ENCODE peak calls at places on chromosomes 6 and 20, in five cellular contexts. One of them, this sample, is unnamed.

GRCh38 chr6:135568366-135568765 is 70.8 kb upstream of the AHI1 start:
- DNase-seq in pancreas: peak; percentile 23
- DNase-seq in upper lobe of right lung: no peak
- DNase-seq in dorsolateral prefrontal cortex: no peak
- DNase-seq in psoas muscle: no peak
- DNase-seq in this sample: no peak

GRCh38 chr6:137494967-137495595 is 887 bp upstream of the OLIG3 start:
- DNase-seq in upper lobe of right lung: no peak
- DNase-seq in pancreas: no peak
- DNase-seq in dorsolateral prefrontal cortex: no peak
- DNase-seq in psoas muscle: no peak
- DNase-seq in this sample: no peak

GRCh38 chr6:142756215-142756630 is 188.8 kb downstream of the HIVEP2 start:
- DNase-seq in upper lobe of right lung: no peak
- DNase-seq in dorsolateral prefrontal cortex: no peak
- DNase-seq in pancreas: no peak
- DNase-seq in psoas muscle: no peak
- DNase-seq in this sample: no peak

GRCh38 chr6:167730441-167730840 is 96.3 kb upstream of the AFDN start:
- DNase-seq in pancreas: no peak
- DNase-seq in dorsolateral prefrontal cortex: no peak
- DNase-seq in upper lobe of right lung: no peak
- DNase-seq in psoas muscle: no peak
- DNase-seq in this sample: no peak

GRCh38 chr20:48827880-48828733 is at the start of gene PREX1:
- DNase-seq in psoas muscle: peak; percentile 86
- DNase-seq in pancreas: peak; percentile 51
- DNase-seq in upper lobe of right lung: peak; percentile 89
- DNase-seq in dorsolateral prefrontal cortex: peak; percentile 81
- DNase-seq in this sample: peak; percentile 86

GRCh38 chr20:57002066-57002570 is 264.3 kb downstream of the BMP7 start:
- DNase-seq in pancreas: no peak
- DNase-seq in dorsolateral prefrontal cortex: no peak
- DNase-seq in upper lobe of right lung: no peak
- DNase-seq in psoas muscle: no peak
- DNase-seq in this sample: no peak

GRCh38 chr6:117956386-117956785 is 49.3 kb downstream of the SLC35F1 start:
- DNase-seq in upper lobe of right lung: no peak
- DNase-seq in pancreas: no peak
- DNase-seq in dorsolateral prefrontal cortex: peak; percentile 14
- DNase-seq in psoas muscle: no peak
- DNase-seq in this sample: peak; percentile 61

GRCh38 chr6:56955171-56956155 is 556 bp downstream of the BEND6 start:
- DNase-seq in pancreas: peak; percentile 75
- DNase-seq in psoas muscle: peak; percentile 90
- DNase-seq in upper lobe of right lung: peak; percentile 89
- DNase-seq in dorsolateral prefrontal cortex: peak; percentile 78
- DNase-seq in this sample: peak; percentile 84

GRCh38 chr6:4256969-4257368 is 121.6 kb upstream of the ECI2 start:
- DNase-seq in pancreas: no peak
- DNase-seq in upper lobe of right lung: no peak
- DNase-seq in psoas muscle: no peak
- DNase-seq in dorsolateral prefrontal cortex: no peak
- DNase-seq in this sample: no peak

GRCh38 chr20:43911066-43911465 is 3.6 kb upstream of the TOX2 start:
- DNase-seq in dorsolateral prefrontal cortex: no peak
- DNase-seq in psoas muscle: no peak
- DNase-seq in upper lobe of right lung: no peak
- DNase-seq in pancreas: no peak
- DNase-seq in this sample: no peak

GRCh38 chr6:36897629-36898028 is 11.9 kb downstream of the C6orf89 start:
- DNase-seq in upper lobe of right lung: no peak
- DNase-seq in psoas muscle: no peak
- DNase-seq in pancreas: no peak
- DNase-seq in dorsolateral prefrontal cortex: no peak
- DNase-seq in this sample: no peak

GRCh38 chr6:129500958-129501381 is 209.0 kb downstream of the ARHGAP18 start:
- DNase-seq in dorsolateral prefrontal cortex: no peak
- DNase-seq in pancreas: no peak
- DNase-seq in upper lobe of right lung: no peak
- DNase-seq in psoas muscle: no peak
- DNase-seq in this sample: no peak

GRCh38 chr6:156875062-156875461 is 97.9 kb downstream of the ARID1B start:
- DNase-seq in psoas muscle: no peak
- DNase-seq in dorsolateral prefrontal cortex: no peak
- DNase-seq in upper lobe of right lung: no peak
- DNase-seq in pancreas: no peak
- DNase-seq in this sample: no peak

GRCh38 chr6:134429861-134430380 is 112.0 kb upstream of the SGK1 start:
- DNase-seq in dorsolateral prefrontal cortex: no peak
- DNase-seq in upper lobe of right lung: no peak
- DNase-seq in psoas muscle: no peak
- DNase-seq in pancreas: no peak
- DNase-seq in this sample: no peak

GRCh38 chr20:44028868-44029847 is 114.5 kb downstream of the TOX2 start:
- DNase-seq in psoas muscle: no peak
- DNase-seq in pancreas: no peak
- DNase-seq in dorsolateral prefrontal cortex: no peak
- DNase-seq in upper lobe of right lung: no peak
- DNase-seq in this sample: no peak

GRCh38 chr6:36387440-36388303 is at the start of gene ETV7:
- DNase-seq in pancreas: peak; percentile 34
- DNase-seq in dorsolateral prefrontal cortex: peak; percentile 20
- DNase-seq in upper lobe of right lung: peak; percentile 80
- DNase-seq in psoas muscle: no peak
- DNase-seq in this sample: no peak

GRCh38 chr6:122869437-122870024 is 80.5 kb downstream of the SMPDL3A start:
- DNase-seq in upper lobe of right lung: no peak
- DNase-seq in dorsolateral prefrontal cortex: no peak
- DNase-seq in pancreas: peak; percentile 48
- DNase-seq in psoas muscle: no peak
- DNase-seq in this sample: no peak

GRCh38 chr6:25012657-25013056 is 76.9 kb upstream of the RIPOR2 start:
- DNase-seq in pancreas: no peak
- DNase-seq in dorsolateral prefrontal cortex: no peak
- DNase-seq in psoas muscle: no peak
- DNase-seq in upper lobe of right lung: no peak
- DNase-seq in this sample: no peak

GRCh38 chr6:28139860-28140500 is 1.7 kb upstream of the ZKSCAN8 start:
- DNase-seq in upper lobe of right lung: no peak
- DNase-seq in pancreas: no peak
- DNase-seq in psoas muscle: no peak
- DNase-seq in dorsolateral prefrontal cortex: no peak
- DNase-seq in this sample: no peak

GRCh38 chr6:130923350-130923749 is 96.1 kb downstream of the SMLR1 start:
- DNase-seq in upper lobe of right lung: no peak
- DNase-seq in psoas muscle: no peak
- DNase-seq in dorsolateral prefrontal cortex: no peak
- DNase-seq in pancreas: no peak
- DNase-seq in this sample: no peak

GRCh38 chr6:155244434-155244833 is 19.4 kb upstream of the CLDN20 start:
- DNase-seq in upper lobe of right lung: no peak
- DNase-seq in pancreas: no peak
- DNase-seq in psoas muscle: no peak
- DNase-seq in dorsolateral prefrontal cortex: no peak
- DNase-seq in this sample: no peak

GRCh38 chr6:111683749-111684267 is 78.1 kb upstream of the TRAF3IP2 start:
- DNase-seq in psoas muscle: peak; percentile 60
- DNase-seq in upper lobe of right lung: no peak
- DNase-seq in dorsolateral prefrontal cortex: no peak
- DNase-seq in pancreas: no peak
- DNase-seq in this sample: no peak

GRCh38 chr20:51128198-51128597 is 105.3 kb upstream of the KCNG1 start:
- DNase-seq in psoas muscle: no peak
- DNase-seq in upper lobe of right lung: no peak
- DNase-seq in pancreas: no peak
- DNase-seq in dorsolateral prefrontal cortex: no peak
- DNase-seq in this sample: no peak

GRCh38 chr20:35368616-35369423 is 43.0 kb downstream of the UQCC1 start:
- DNase-seq in pancreas: no peak
- DNase-seq in upper lobe of right lung: no peak
- DNase-seq in dorsolateral prefrontal cortex: no peak
- DNase-seq in psoas muscle: peak; percentile 79
- DNase-seq in this sample: no peak

GRCh38 chr6:108966855-108967755 is 118.9 kb downstream of the ARMC2 start:
- DNase-seq in psoas muscle: peak; percentile 75
- DNase-seq in dorsolateral prefrontal cortex: no peak
- DNase-seq in upper lobe of right lung: no peak
- DNase-seq in pancreas: no peak
- DNase-seq in this sample: no peak

DNA sequence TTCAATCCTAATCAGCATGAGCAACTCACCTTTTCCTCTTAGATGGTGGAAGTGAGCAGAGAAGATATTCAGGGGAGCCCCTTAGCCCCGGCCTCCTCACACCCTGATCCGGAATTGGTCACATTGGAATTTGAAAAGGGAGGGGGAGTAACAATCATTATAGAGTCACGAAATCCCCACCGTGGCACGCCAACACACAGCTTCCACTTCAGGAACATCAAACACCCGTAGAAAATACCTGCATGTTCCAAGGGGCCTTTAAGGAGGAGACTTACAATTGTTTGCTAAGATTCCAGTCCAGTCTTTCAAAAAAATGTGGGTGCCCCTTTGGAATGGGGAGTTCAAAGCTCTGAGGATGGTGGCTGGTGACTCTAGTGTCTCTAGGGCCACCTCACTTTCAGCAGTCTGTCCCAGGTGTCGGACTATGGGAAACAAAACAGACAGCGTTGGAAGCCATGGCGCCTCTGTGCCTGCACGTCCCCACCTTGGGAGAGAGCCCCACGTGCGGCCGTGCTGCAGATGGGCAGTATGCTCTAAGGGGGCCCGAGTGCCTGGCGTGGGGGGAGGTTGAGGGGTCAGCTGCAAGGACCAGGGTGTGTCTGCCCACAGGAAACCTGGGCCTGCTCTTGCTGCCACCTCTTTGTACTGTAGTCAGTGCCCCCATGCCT is 2.4 kb downstream of the CD93 start:
- DNase-seq in psoas muscle: no peak
- DNase-seq in upper lobe of right lung: no peak
- DNase-seq in pancreas: no peak
- DNase-seq in dorsolateral prefrontal cortex: no peak
- DNase-seq in this sample: no peak
- H3K27ac ChIP-seq in psoas muscle: peak overlapping the region; percentile 82
- H3K27ac ChIP-seq in upper lobe of right lung: peak overlapping the region; percentile 93
- H3K27ac ChIP-seq in pancreas: peak overlapping the region; percentile 83
- H3K27ac ChIP-seq in dorsolateral prefrontal cortex: no peak overlapping the region
- H3K27ac ChIP-seq in this sample: no peak overlapping the region

GRCh38 chr6:16487953-16488674 is 249.7 kb downstream of the GMPR start:
- DNase-seq in psoas muscle: no peak
- DNase-seq in dorsolateral prefrontal cortex: no peak
- DNase-seq in upper lobe of right lung: no peak
- DNase-seq in pancreas: no peak
- DNase-seq in this sample: no peak
- H3K27ac ChIP-seq in psoas muscle: no peak overlapping the region
- H3K27ac ChIP-seq in dorsolateral prefrontal cortex: no peak overlapping the region
- H3K27ac ChIP-seq in upper lobe of right lung: no peak overlapping the region
- H3K27ac ChIP-seq in pancreas: no peak overlapping the region
- H3K27ac ChIP-seq in this sample: no peak overlapping the region

DNA sequence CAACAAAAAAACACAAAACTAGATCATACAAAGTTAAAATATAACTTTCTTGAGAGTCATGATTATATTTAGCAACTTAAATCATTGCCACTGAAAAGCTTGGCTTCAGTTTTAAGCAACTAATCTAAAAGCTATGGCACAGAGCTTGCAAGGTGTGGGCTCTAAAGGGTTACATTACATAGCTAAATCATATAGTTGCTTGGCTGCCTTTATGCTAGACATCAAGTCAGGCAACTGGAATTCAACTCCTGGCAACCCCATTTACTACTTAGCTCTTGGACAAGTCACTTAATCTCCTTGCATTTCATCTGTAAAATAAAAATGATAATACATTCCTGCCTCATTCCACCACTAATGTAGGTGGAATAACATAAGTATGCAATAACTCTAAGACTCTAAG is 40.9 kb upstream of the GCM1 start:
- DNase-seq in pancreas: no peak
- DNase-seq in upper lobe of right lung: no peak
- DNase-seq in dorsolateral prefrontal cortex: no peak
- DNase-seq in psoas muscle: no peak
- DNase-seq in this sample: no peak
- H3K27ac ChIP-seq in pancreas: no peak overlapping the region
- H3K27ac ChIP-seq in upper lobe of right lung: no peak overlapping the region
- H3K27ac ChIP-seq in dorsolateral prefrontal cortex: no peak overlapping the region
- H3K27ac ChIP-seq in psoas muscle: no peak overlapping the region
- H3K27ac ChIP-seq in this sample: no peak overlapping the region

DNA sequence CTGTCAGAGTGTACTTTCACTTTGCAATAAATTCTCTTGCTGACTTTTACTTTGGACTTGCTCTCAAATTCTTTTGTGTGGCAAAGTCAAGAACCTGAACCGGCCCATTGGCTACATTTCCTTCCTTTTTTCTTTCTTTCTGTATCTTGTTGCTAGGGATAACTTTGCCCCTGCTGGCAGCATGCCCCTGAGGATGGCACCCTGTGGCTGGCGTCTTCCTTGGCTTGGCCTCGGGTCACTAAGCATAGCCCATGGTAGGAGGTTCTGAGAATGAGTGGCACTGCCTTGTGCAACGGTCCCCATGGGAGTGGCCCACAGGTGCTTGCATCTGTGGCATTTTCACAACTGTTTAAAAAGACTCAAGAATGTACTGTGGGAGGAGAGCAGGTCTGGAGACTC is 14.1 kb upstream of the HLA-F start:
- DNase-seq in psoas muscle: no peak
- DNase-seq in upper lobe of right lung: no peak
- DNase-seq in dorsolateral prefrontal cortex: no peak
- DNase-seq in pancreas: no peak
- DNase-seq in this sample: no peak
- H3K27ac ChIP-seq in psoas muscle: no peak overlapping the region
- H3K27ac ChIP-seq in upper lobe of right lung: no peak overlapping the region
- H3K27ac ChIP-seq in dorsolateral prefrontal cortex: no peak overlapping the region
- H3K27ac ChIP-seq in pancreas: no peak overlapping the region
- H3K27ac ChIP-seq in this sample: no peak overlapping the region

GRCh38 chr6:152312434-152312833 is 324.7 kb downstream of the SYNE1 start:
- DNase-seq in psoas muscle: no peak
- DNase-seq in upper lobe of right lung: no peak
- DNase-seq in dorsolateral prefrontal cortex: no peak
- DNase-seq in pancreas: no peak
- DNase-seq in this sample: no peak

GRCh38 chr6:152318278-152318677 is 318.9 kb downstream of the SYNE1 start:
- DNase-seq in upper lobe of right lung: no peak
- DNase-seq in dorsolateral prefrontal cortex: no peak
- DNase-seq in pancreas: no peak
- DNase-seq in psoas muscle: no peak
- DNase-seq in this sample: no peak

GRCh38 chr6:152314483-152314832 is 322.7 kb downstream of the SYNE1 start:
- DNase-seq in upper lobe of right lung: no peak
- DNase-seq in dorsolateral prefrontal cortex: no peak
- DNase-seq in pancreas: no peak
- DNase-seq in psoas muscle: no peak
- DNase-seq in this sample: no peak

GRCh38 chr6:152313542-152314482 is 323.4 kb downstream of the SYNE1 start:
- DNase-seq in upper lobe of right lung: no peak
- DNase-seq in dorsolateral prefrontal cortex: no peak
- DNase-seq in psoas muscle: no peak
- DNase-seq in pancreas: no peak
- DNase-seq in this sample: no peak

GRCh38 chr6:152316024-152316423 is 321.1 kb downstream of the SYNE1 start:
- DNase-seq in psoas muscle: peak; percentile 54
- DNase-seq in pancreas: no peak
- DNase-seq in upper lobe of right lung: no peak
- DNase-seq in dorsolateral prefrontal cortex: no peak
- DNase-seq in this sample: no peak
- H3K27ac ChIP-seq in psoas muscle: peak overlapping the region; percentile 64
- H3K27ac ChIP-seq in pancreas: no peak overlapping the region
- H3K27ac ChIP-seq in upper lobe of right lung: peak overlapping the region; percentile 4
- H3K27ac ChIP-seq in dorsolateral prefrontal cortex: no peak overlapping the region
- H3K27ac ChIP-seq in this sample: no peak overlapping the region

GRCh38 chr6:106973018-106973840 is 1.3 kb downstream of the CD24 start:
- DNase-seq in upper lobe of right lung: peak; percentile 65
- DNase-seq in dorsolateral prefrontal cortex: no peak
- DNase-seq in pancreas: peak; percentile 53
- DNase-seq in psoas muscle: no peak
- DNase-seq in this sample: no peak
- H3K27ac ChIP-seq in upper lobe of right lung: no peak overlapping the region
- H3K27ac ChIP-seq in dorsolateral prefrontal cortex: no peak overlapping the region
- H3K27ac ChIP-seq in pancreas: peak overlapping the region; percentile 98
- H3K27ac ChIP-seq in psoas muscle: no peak overlapping the region
- H3K27ac ChIP-seq in this sample: no peak overlapping the region